ENCODE peak calls at places on chromosomes 16 and 17, in nine cellular contexts. F is A549; N is heart left ventricle; J is tibial nerve; B is heart right ventricle; V is HepG2; U is IMR-90; L is CD8-positive, alpha-beta T cell; M is hepatocyte. Z is an unnamed sample.

GRCh38 chr17:16100737-16101400 is 101.2 kb downstream of the TTC19 start:
- DNase-seq in V (no peak), L (no peak), M (no peak), B (no peak), U (no peak), N (no peak), J (no peak), F (no peak), Z (no peak)

GRCh38 chr17:38920374-38921291 is 4.8 kb upstream of the LASP1NB start:
- DNase-seq in L (no peak), F (no peak), J (no peak), U (no peak), M (no peak), N (no peak), V (no peak), B (no peak), Z (no peak)

GRCh38 chr17:61594294-61594825 is 3.3 kb upstream of the NACA2 start:
- DNase-seq in L (no peak), J (no peak), N (no peak), F (no peak), U (no peak), V (no peak), B (no peak), M (no peak), Z (no peak)

GRCh38 chr17:29086628-29087332 is 43.8 kb downstream of the PIPOX start:
- DNase-seq in N (no peak), U (peak; percentile 19), F (no peak), L (no peak), J (no peak), V (no peak), B (no peak), M (no peak), Z (no peak)

GRCh38 chr16:64449511-64449910 is 672.4 kb downstream of the CDH11 start:
- DNase-seq in V (no peak), N (no peak), J (no peak), F (no peak), M (no peak), U (no peak), B (no peak), L (no peak), Z (no peak)

GRCh38 chr17:79298801-79299200 is 224.2 kb downstream of the ENGASE start:
- DNase-seq in B (no peak), F (no peak), N (no peak), L (no peak), J (no peak), U (no peak), M (no peak), V (no peak), Z (no peak)

GRCh38 chr17:11901901-11902300 is 95.4 kb downstream of the ZNF18 start:
- DNase-seq in M (no peak), J (no peak), B (no peak), L (no peak), F (no peak), N (no peak), V (no peak), U (no peak), Z (no peak)

GRCh38 chr17:57892820-57893595 is 43.2 kb upstream of the MRPS23 start:
- DNase-seq in M (peak; percentile 92), N (peak; percentile 92), J (peak; percentile 94), F (peak; percentile 90), L (no peak), V (peak; percentile 97), U (peak; percentile 98), B (peak; percentile 82), Z (peak; percentile 48)

GRCh38 chr16:73050115-73051099 is 2.5 kb upstream of the ZFHX3 start:
- DNase-seq in M (no peak), V (no peak), J (no peak), L (no peak), F (no peak), N (no peak), U (no peak), B (no peak), Z (no peak)

GRCh38 chr16:68707341-68708152 is 29.5 kb upstream of the CDH1 start:
- DNase-seq in L (no peak), J (no peak), V (peak; percentile 81), B (peak; percentile 28), U (no peak), F (peak; percentile 89), M (peak; percentile 67), N (no peak), Z (no peak)

GRCh38 chr17:12618557-12618956 is 47.1 kb upstream of the MYOCD start:
- DNase-seq in M (no peak), V (no peak), B (no peak), J (no peak), F (no peak), N (no peak), U (peak; percentile 96), L (no peak), Z (no peak)

GRCh38 chr17:7846765-7847661 is 7.9 kb upstream of the TMEM88 start:
- DNase-seq in V (no peak), N (no peak), L (no peak), B (no peak), M (no peak), F (no peak), U (no peak), J (no peak), Z (no peak)

GRCh38 chr17:51079049-51079448 is 41.6 kb downstream of the SPAG9 start:
- DNase-seq in B (no peak), N (no peak), M (no peak), F (no peak), V (no peak), J (no peak), L (no peak), U (peak; percentile 69), Z (no peak)

GRCh38 chr16:58036943-58037342 is 11.4 kb downstream of the MMP15 start:
- DNase-seq in F (no peak), B (no peak), M (no peak), N (no peak), U (no peak), L (no peak), V (no peak), J (no peak), Z (no peak)

GRCh38 chr16:58034128-58034685 is 8.7 kb downstream of the MMP15 start:
- DNase-seq in U (no peak), N (no peak), V (no peak), M (no peak), F (no peak), B (no peak), J (no peak), L (no peak), Z (no peak)

GRCh38 chr16:58037365-58038057 is 12.0 kb downstream of the MMP15 start:
- DNase-seq in M (no peak), N (no peak), L (no peak), J (no peak), F (no peak), U (no peak), V (no peak), B (no peak), Z (no peak)

GRCh38 chr16:58034786-58035185 is 9.2 kb downstream of the MMP15 start:
- DNase-seq in F (no peak), B (no peak), V (no peak), L (no peak), N (no peak), U (no peak), M (no peak), J (no peak), Z (no peak)

DNA sequence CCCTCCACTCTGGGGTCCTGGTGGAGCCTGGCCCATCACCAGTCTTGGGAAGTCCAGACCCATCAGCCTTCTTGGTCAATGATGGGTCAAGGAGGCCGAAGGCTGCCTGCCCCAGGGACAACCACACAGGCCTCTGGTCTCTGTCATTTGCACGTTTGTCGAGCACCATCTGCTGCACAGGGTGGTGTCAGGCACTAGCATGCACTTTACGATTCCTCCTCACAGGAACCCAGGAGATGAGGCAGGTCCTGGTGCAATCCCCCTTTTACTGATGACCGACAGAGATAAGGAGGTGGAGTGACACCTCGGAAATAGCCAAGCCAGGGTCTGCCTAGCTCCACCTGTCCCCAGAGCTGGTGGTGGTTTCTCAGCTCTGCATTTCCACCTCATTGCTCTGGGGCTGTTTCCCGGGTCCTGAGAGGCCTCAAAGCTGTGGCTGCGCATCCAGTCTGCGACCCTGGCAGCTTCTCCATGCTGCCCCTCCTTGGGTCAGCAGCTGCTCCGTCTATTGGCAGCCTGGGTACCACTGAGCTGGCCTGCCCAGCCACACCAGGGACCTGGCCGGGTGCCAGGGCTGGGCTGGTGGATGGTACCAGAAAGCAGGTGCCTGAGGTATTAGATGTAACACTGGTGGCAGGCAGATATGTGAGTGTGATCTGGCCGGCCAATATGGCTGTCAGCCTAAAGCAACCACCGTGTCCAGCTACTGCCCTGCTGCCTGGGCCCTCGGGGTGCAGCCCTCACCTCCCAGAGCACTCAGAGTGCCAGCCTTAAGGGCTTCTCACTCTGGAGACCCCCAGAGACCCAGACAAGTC is 10.0 kb downstream of the MMP15 start:
- DNase-seq in L (no peak), M (no peak), F (no peak), J (no peak), V (no peak), U (no peak), B (no peak), N (no peak), Z (no peak)
- H3K27ac ChIP-seq in L (no peak overlapping the region), M (no peak overlapping the region), F (no peak overlapping the region), J (no peak overlapping the region), V (no peak overlapping the region), U (no peak overlapping the region), B (peak overlapping the region; percentile 99), N (peak overlapping the region; percentile 25), Z (no peak overlapping the region)

DNA sequence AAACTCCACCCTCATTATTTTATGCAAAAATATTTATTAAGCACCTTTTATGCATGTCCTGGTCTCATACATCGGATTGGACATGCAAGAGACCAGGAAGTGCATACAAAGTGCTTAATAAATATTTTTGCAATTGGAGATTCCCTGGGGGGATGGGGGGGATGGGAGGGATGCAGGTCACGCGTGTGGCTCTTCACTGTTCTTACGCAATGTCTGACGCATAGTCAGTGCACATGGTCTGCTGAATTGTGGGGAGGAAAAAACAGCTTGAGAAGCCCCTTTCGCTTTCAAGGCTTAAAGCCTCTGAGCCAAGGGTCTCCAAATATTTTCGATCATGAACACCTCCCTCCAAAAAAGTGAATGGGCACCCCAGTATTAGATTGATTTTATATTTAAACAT is 96.7 kb upstream of the XYLT1 start:
- DNase-seq in L (no peak), F (no peak), B (no peak), N (no peak), V (no peak), J (no peak), U (no peak), M (no peak), Z (no peak)
- TF ChIP-seq CTCF in L (no peak), F (no peak), B (no peak), N (no peak), V (no peak), J (no peak), U (no peak), M (no peak), Z (no peak)

DNA sequence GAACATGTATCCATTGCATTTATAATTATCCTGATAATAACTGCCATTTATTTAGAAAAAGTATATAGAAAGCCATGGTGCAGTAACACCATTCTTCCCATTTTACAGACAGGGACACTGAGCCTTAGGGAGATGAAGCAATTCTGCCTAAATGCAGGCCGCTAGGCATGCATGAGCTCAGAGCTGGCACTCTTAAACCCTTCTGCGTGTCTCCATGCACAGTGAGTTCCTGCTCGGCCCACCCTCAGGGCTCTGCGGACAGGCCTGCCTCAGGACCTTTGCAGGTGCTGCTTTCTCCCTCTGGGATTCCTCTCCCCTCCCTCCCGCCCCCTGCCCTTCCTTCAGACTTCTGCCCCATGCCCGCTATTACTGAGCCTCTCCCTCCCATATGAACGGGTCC is 54.3 kb upstream of the WSB1 start:
- DNase-seq in U (no peak), M (no peak), N (no peak), B (no peak), F (no peak), L (no peak), J (no peak), V (no peak), Z (no peak)
- H3K4me1 ChIP-seq in U (peaks cover 10% of the 10 kb centered on the region), M (peaks cover 7% of the 10 kb centered on the region), N (peaks cover 6% of the 10 kb centered on the region), B (peaks cover 25% of the 10 kb centered on the region), F (peaks cover 38% of the 10 kb centered on the region), L (no peaks in the 10 kb centered on the region), J (no peaks in the 10 kb centered on the region), V (peaks cover 21% of the 10 kb centered on the region), Z (peaks cover 5% of the 10 kb centered on the region)

GRCh38 chr16:14564881-14565687 is 65.0 kb downstream of the PARN start:
- DNase-seq in N (no peak), L (no peak), M (peak; percentile 21), U (peak; percentile 14), B (no peak), F (no peak), J (no peak), V (peak; percentile 34), Z (peak; percentile 42)
- H3K27ac ChIP-seq in N (no peak overlapping the region), L (no peak overlapping the region), M (peak overlapping the region; percentile 83), U (no peak overlapping the region), B (no peak overlapping the region), F (peak overlapping the region; percentile 78), J (no peak overlapping the region), V (peak overlapping the region; percentile 43), Z (peak overlapping the region; percentile 35)

Z was measured in A673.